ENCODE peak calls at places on chromosomes 4 and X, in ten cellular contexts. One of them, this sample, is unnamed.
A peak's percentile ranks its signal among the peaks of the same experiment; 100 is the strongest.

GRCh38 chr4:52588771-52589591 is 70.1 kb downstream of the USP46 start:
- DNase-seq in spleen: no peak
- DNase-seq in sigmoid colon: no peak
- DNase-seq in endodermal cell: no peak
- DNase-seq in heart right ventricle: no peak
- DNase-seq in SJSA1: peak; percentile 77
- DNase-seq in heart left ventricle: no peak
- DNase-seq in body of pancreas: no peak
- DNase-seq in transverse colon: no peak
- DNase-seq in adrenal gland: no peak
- DNase-seq in this sample: peak; percentile 76

GRCh38 chr4:163556169-163556568 is 61.7 kb downstream of the TMA16 start:
- DNase-seq in adrenal gland: no peak
- DNase-seq in body of pancreas: no peak
- DNase-seq in heart right ventricle: no peak
- DNase-seq in endodermal cell: no peak
- DNase-seq in heart left ventricle: no peak
- DNase-seq in SJSA1: no peak
- DNase-seq in transverse colon: no peak
- DNase-seq in spleen: no peak
- DNase-seq in sigmoid colon: no peak
- DNase-seq in this sample: peak; percentile 37

GRCh38 chr4:85756938-85757337 is 282.0 kb downstream of the ARHGAP24 start:
- DNase-seq in SJSA1: no peak
- DNase-seq in sigmoid colon: no peak
- DNase-seq in heart left ventricle: no peak
- DNase-seq in body of pancreas: peak; percentile 54
- DNase-seq in transverse colon: no peak
- DNase-seq in endodermal cell: peak; percentile 64
- DNase-seq in heart right ventricle: peak; percentile 61
- DNase-seq in adrenal gland: no peak
- DNase-seq in spleen: no peak
- DNase-seq in this sample: peak; percentile 63

GRCh38 chrX:13750204-13750603 is 15.7 kb downstream of the OFD1 start:
- DNase-seq in adrenal gland: no peak
- DNase-seq in heart left ventricle: no peak
- DNase-seq in transverse colon: no peak
- DNase-seq in heart right ventricle: no peak
- DNase-seq in body of pancreas: peak; percentile 36
- DNase-seq in endodermal cell: no peak
- DNase-seq in sigmoid colon: no peak
- DNase-seq in SJSA1: no peak
- DNase-seq in spleen: no peak
- DNase-seq in this sample: peak; percentile 24

GRCh38 chrX:52576946-52577345 is 60.1 kb upstream of the XAGE1B start:
- DNase-seq in heart right ventricle: no peak
- DNase-seq in spleen: no peak
- DNase-seq in adrenal gland: no peak
- DNase-seq in heart left ventricle: no peak
- DNase-seq in endodermal cell: peak; percentile 52
- DNase-seq in body of pancreas: no peak
- DNase-seq in sigmoid colon: no peak
- DNase-seq in SJSA1: no peak
- DNase-seq in transverse colon: peak; percentile 23
- DNase-seq in this sample: no peak

GRCh38 chrX:30973784-30974427 is 84.9 kb upstream of the TAB3 start:
- DNase-seq in transverse colon: no peak
- DNase-seq in spleen: no peak
- DNase-seq in endodermal cell: peak; percentile 57
- DNase-seq in heart left ventricle: no peak
- DNase-seq in sigmoid colon: no peak
- DNase-seq in body of pancreas: no peak
- DNase-seq in SJSA1: no peak
- DNase-seq in heart right ventricle: no peak
- DNase-seq in adrenal gland: no peak
- DNase-seq in this sample: no peak

GRCh38 chrX:122582280-122582679 is 601.8 kb upstream of the GRIA3 start:
- DNase-seq in endodermal cell: no peak
- DNase-seq in heart right ventricle: no peak
- DNase-seq in SJSA1: no peak
- DNase-seq in adrenal gland: no peak
- DNase-seq in sigmoid colon: no peak
- DNase-seq in body of pancreas: no peak
- DNase-seq in heart left ventricle: no peak
- DNase-seq in transverse colon: no peak
- DNase-seq in spleen: no peak
- DNase-seq in this sample: peak; percentile 76

GRCh38 chr4:129344058-129344457 is 248.1 kb downstream of the C4orf33 start:
- DNase-seq in endodermal cell: peak; percentile 62
- DNase-seq in heart left ventricle: no peak
- DNase-seq in adrenal gland: no peak
- DNase-seq in spleen: no peak
- DNase-seq in sigmoid colon: no peak
- DNase-seq in body of pancreas: peak; percentile 46
- DNase-seq in heart right ventricle: peak; percentile 5
- DNase-seq in transverse colon: peak; percentile 31
- DNase-seq in SJSA1: no peak
- DNase-seq in this sample: peak; percentile 11

GRCh38 chrX:130196453-130196852 is 24.7 kb downstream of the RAB33A start:
- DNase-seq in endodermal cell: no peak
- DNase-seq in heart left ventricle: no peak
- DNase-seq in heart right ventricle: no peak
- DNase-seq in sigmoid colon: no peak
- DNase-seq in spleen: no peak
- DNase-seq in adrenal gland: no peak
- DNase-seq in transverse colon: no peak
- DNase-seq in body of pancreas: no peak
- DNase-seq in SJSA1: no peak
- DNase-seq in this sample: peak; percentile 5

GRCh38 chr4:80492761-80493160 is 157.2 kb downstream of the CFAP299 start:
- DNase-seq in heart left ventricle: no peak
- DNase-seq in adrenal gland: no peak
- DNase-seq in sigmoid colon: no peak
- DNase-seq in body of pancreas: peak; percentile 5
- DNase-seq in spleen: no peak
- DNase-seq in SJSA1: no peak
- DNase-seq in transverse colon: peak; percentile 31
- DNase-seq in heart right ventricle: no peak
- DNase-seq in endodermal cell: no peak
- DNase-seq in this sample: no peak

GRCh38 chrX:31421441-31421840 is 349.6 kb upstream of the FTHL17 start:
- DNase-seq in heart right ventricle: no peak
- DNase-seq in heart left ventricle: no peak
- DNase-seq in adrenal gland: no peak
- DNase-seq in SJSA1: no peak
- DNase-seq in body of pancreas: no peak
- DNase-seq in transverse colon: no peak
- DNase-seq in spleen: no peak
- DNase-seq in sigmoid colon: no peak
- DNase-seq in endodermal cell: no peak
- DNase-seq in this sample: no peak

GRCh38 chr4:189124791-189125190 is 815.9 kb upstream of the FRG1 start:
- DNase-seq in sigmoid colon: no peak
- DNase-seq in heart right ventricle: no peak
- DNase-seq in body of pancreas: no peak
- DNase-seq in spleen: no peak
- DNase-seq in adrenal gland: no peak
- DNase-seq in SJSA1: no peak
- DNase-seq in endodermal cell: no peak
- DNase-seq in transverse colon: no peak
- DNase-seq in heart left ventricle: no peak
- DNase-seq in this sample: no peak

GRCh38 chrX:65677954-65678469 is 10.6 kb downstream of the MSN start:
- DNase-seq in adrenal gland: peak; percentile 49
- DNase-seq in SJSA1: peak; percentile 55
- DNase-seq in heart left ventricle: no peak
- DNase-seq in transverse colon: no peak
- DNase-seq in endodermal cell: no peak
- DNase-seq in sigmoid colon: peak; percentile 66
- DNase-seq in spleen: no peak
- DNase-seq in heart right ventricle: peak; percentile 76
- DNase-seq in body of pancreas: no peak
- DNase-seq in this sample: peak; percentile 95

GRCh38 chr4:15774020-15774420 is 4.1 kb upstream of the CD38 start:
- DNase-seq in endodermal cell: no peak
- DNase-seq in adrenal gland: no peak
- DNase-seq in heart right ventricle: no peak
- DNase-seq in spleen: no peak
- DNase-seq in body of pancreas: no peak
- DNase-seq in SJSA1: no peak
- DNase-seq in sigmoid colon: no peak
- DNase-seq in heart left ventricle: no peak
- DNase-seq in transverse colon: no peak
- DNase-seq in this sample: no peak
- H3K27me3 ChIP-seq in endodermal cell: peaks cover 62% of the 10 kb centered on the region
- H3K27me3 ChIP-seq in adrenal gland: no peaks in the 10 kb centered on the region
- H3K27me3 ChIP-seq in heart right ventricle: no peaks in the 10 kb centered on the region
- H3K27me3 ChIP-seq in spleen: no peaks in the 10 kb centered on the region
- H3K27me3 ChIP-seq in body of pancreas: no peaks in the 10 kb centered on the region
- H3K27me3 ChIP-seq in SJSA1: peaks cover 5% of the 10 kb centered on the region
- H3K27me3 ChIP-seq in sigmoid colon: no peaks in the 10 kb centered on the region
- H3K27me3 ChIP-seq in heart left ventricle: no peaks in the 10 kb centered on the region
- H3K27me3 ChIP-seq in transverse colon: no peaks in the 10 kb centered on the region
- H3K27me3 ChIP-seq in this sample: peaks cover 27% of the 10 kb centered on the region

GRCh38 chr4:183012862-183013855 is 85.9 kb upstream of the WWC2 start:
- DNase-seq in sigmoid colon: no peak
- DNase-seq in transverse colon: no peak
- DNase-seq in body of pancreas: no peak
- DNase-seq in SJSA1: no peak
- DNase-seq in heart right ventricle: no peak
- DNase-seq in adrenal gland: no peak
- DNase-seq in spleen: no peak
- DNase-seq in heart left ventricle: no peak
- DNase-seq in endodermal cell: peak; percentile 55
- DNase-seq in this sample: no peak

GRCh38 chr4:183014361-183015084 is 84.5 kb upstream of the WWC2 start:
- DNase-seq in body of pancreas: no peak
- DNase-seq in spleen: no peak
- DNase-seq in endodermal cell: no peak
- DNase-seq in heart right ventricle: no peak
- DNase-seq in SJSA1: no peak
- DNase-seq in transverse colon: no peak
- DNase-seq in heart left ventricle: peak; percentile 34
- DNase-seq in sigmoid colon: no peak
- DNase-seq in adrenal gland: no peak
- DNase-seq in this sample: peak; percentile 9

DNA sequence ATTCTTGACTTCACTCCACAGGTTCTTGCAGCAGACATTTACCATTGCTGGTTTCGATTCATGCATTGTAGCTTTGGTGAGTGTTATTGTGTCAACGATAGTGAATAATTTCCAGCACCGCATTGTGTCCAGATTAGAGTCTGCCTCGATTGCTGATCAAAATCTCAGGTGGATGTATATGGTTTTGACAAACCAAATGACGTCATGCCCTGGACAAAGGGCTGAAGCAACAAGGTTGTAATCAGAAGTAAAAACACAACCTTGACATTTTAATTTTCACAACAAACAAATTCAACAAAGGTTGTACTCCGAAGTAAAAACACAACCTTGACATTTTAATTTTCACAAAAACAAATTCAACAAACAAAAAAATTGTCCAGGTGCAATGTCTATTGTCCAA is 81.1 kb upstream of the WWC2 start:
- DNase-seq in SJSA1: no peak
- DNase-seq in endodermal cell: no peak
- DNase-seq in spleen: no peak
- DNase-seq in body of pancreas: no peak
- DNase-seq in transverse colon: no peak
- DNase-seq in heart right ventricle: no peak
- DNase-seq in adrenal gland: no peak
- DNase-seq in heart left ventricle: no peak
- DNase-seq in sigmoid colon: no peak
- DNase-seq in this sample: no peak
- H3K27me3 ChIP-seq in SJSA1: peaks cover 21% of the 10 kb centered on the region
- H3K27me3 ChIP-seq in endodermal cell: no peaks in the 10 kb centered on the region
- H3K27me3 ChIP-seq in spleen: no peaks in the 10 kb centered on the region
- H3K27me3 ChIP-seq in body of pancreas: no peaks in the 10 kb centered on the region
- H3K27me3 ChIP-seq in transverse colon: peaks cover 6% of the 10 kb centered on the region
- H3K27me3 ChIP-seq in heart right ventricle: no peaks in the 10 kb centered on the region
- H3K27me3 ChIP-seq in adrenal gland: no peaks in the 10 kb centered on the region
- H3K27me3 ChIP-seq in heart left ventricle: no peaks in the 10 kb centered on the region
- H3K27me3 ChIP-seq in sigmoid colon: no peaks in the 10 kb centered on the region
- H3K27me3 ChIP-seq in this sample: peaks cover 5% of the 10 kb centered on the region

DNA sequence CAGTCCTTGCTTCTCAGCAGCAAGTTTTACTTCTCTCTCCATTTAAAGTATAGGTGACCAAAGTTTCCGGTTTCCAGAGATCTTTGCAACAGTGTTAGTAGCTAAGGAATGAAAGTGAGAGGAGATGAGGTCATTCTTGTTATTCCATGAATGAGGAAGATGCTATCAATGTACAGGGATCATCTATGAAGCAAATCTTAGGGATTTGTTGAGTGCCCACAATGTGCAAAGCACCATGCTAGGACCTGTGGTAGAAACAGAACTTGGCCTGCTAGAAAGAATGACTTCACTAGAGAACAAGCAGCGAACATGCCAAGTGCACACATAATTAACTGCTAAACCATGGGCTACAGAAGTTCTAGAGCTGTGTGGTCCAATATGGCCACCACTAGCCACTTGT is 112.5 kb downstream of the MID1 start:
- DNase-seq in adrenal gland: no peak
- DNase-seq in heart left ventricle: no peak
- DNase-seq in SJSA1: no peak
- DNase-seq in spleen: no peak
- DNase-seq in body of pancreas: no peak
- DNase-seq in heart right ventricle: no peak
- DNase-seq in transverse colon: no peak
- DNase-seq in sigmoid colon: no peak
- DNase-seq in endodermal cell: no peak
- DNase-seq in this sample: peak; percentile 76
- H3K27me3 ChIP-seq in adrenal gland: no peaks in the 10 kb centered on the region
- H3K27me3 ChIP-seq in heart left ventricle: no peaks in the 10 kb centered on the region
- H3K27me3 ChIP-seq in SJSA1: no peaks in the 10 kb centered on the region
- H3K27me3 ChIP-seq in spleen: no peaks in the 10 kb centered on the region
- H3K27me3 ChIP-seq in body of pancreas: no peaks in the 10 kb centered on the region
- H3K27me3 ChIP-seq in heart right ventricle: no peaks in the 10 kb centered on the region
- H3K27me3 ChIP-seq in transverse colon: no peaks in the 10 kb centered on the region
- H3K27me3 ChIP-seq in sigmoid colon: no peaks in the 10 kb centered on the region
- H3K27me3 ChIP-seq in endodermal cell: no peaks in the 10 kb centered on the region
- H3K27me3 ChIP-seq in this sample: no peaks in the 10 kb centered on the region

DNA sequence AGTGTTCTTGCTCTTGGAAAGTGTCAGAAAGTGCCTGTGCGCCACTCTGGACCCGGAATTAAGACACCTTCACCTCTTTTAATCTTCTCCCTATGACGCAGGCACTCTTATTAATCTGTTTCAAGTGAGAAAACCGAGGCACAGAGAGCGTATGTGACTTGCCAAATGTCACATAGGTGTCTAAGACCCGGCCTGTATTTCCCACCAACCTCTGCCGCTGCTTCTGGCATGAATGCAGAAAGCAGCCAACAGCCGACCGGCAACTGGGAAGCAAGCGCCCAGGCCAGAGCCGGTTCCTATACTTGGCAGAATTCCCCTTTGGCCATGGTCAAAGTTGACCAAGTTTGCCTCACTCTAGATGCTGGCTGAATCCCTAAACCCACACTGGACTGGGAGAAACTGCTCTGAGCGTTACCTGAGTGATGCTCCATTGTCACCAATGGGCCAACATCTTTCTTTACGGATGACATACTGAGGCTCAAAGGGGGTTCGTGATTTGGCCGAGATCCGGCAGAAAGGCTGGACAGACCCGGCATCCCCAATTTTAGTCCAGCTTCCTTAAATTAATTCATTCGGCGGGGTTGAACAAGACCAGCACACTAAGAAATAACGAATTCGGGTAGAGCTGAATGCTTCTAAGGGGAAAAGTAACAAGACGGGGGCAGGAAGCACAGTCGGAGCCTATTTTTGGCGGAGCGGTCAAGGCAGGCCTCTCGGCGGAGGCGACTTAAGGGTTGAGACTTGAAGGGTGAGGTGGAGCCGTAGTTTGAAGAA is 11.2 kb downstream of the MSX1 start:
- DNase-seq in body of pancreas: no peak
- DNase-seq in sigmoid colon: no peak
- DNase-seq in endodermal cell: no peak
- DNase-seq in heart left ventricle: peak; percentile 7
- DNase-seq in spleen: no peak
- DNase-seq in transverse colon: no peak
- DNase-seq in heart right ventricle: no peak
- DNase-seq in adrenal gland: no peak
- DNase-seq in SJSA1: no peak
- DNase-seq in this sample: no peak
- H3K27me3 ChIP-seq in body of pancreas: peaks cover 55% of the 10 kb centered on the region
- H3K27me3 ChIP-seq in sigmoid colon: peaks cover 100% of the 10 kb centered on the region
- H3K27me3 ChIP-seq in endodermal cell: peaks cover 100% of the 10 kb centered on the region
- H3K27me3 ChIP-seq in heart left ventricle: peaks cover 89% of the 10 kb centered on the region
- H3K27me3 ChIP-seq in spleen: peaks cover 13% of the 10 kb centered on the region
- H3K27me3 ChIP-seq in transverse colon: peaks cover 100% of the 10 kb centered on the region
- H3K27me3 ChIP-seq in heart right ventricle: peaks cover 71% of the 10 kb centered on the region
- H3K27me3 ChIP-seq in adrenal gland: peaks cover 92% of the 10 kb centered on the region
- H3K27me3 ChIP-seq in SJSA1: peaks cover 20% of the 10 kb centered on the region
- H3K27me3 ChIP-seq in this sample: peaks cover 80% of the 10 kb centered on the region

This sample was measured in fibroblast of lung.